ENCODE peak calls at places on chromosomes 13 and 19, in five cellular contexts. E is mucosa of descending colon, O is body of pancreas, K is Panc1, R is A549. M is an unnamed sample.

GRCh38 chr13:74144269-74144668 is 10.1 kb upstream of the KLF12 start:
- ATAC-seq in E (no peak), O (no peak), K (no peak), R (no peak), M (no peak)

GRCh38 chr13:51832471-51833152 is 12.4 kb downstream of the TMEM272 start:
- ATAC-seq in E (peak; percentile 66), O (peak; percentile 64), K (peak; percentile 73), R (peak; percentile 88), M (peak; percentile 73)

GRCh38 chr13:98068511-98068910 is 74.4 kb upstream of the FARP1 start:
- ATAC-seq in E (peak; percentile 13), O (no peak), K (no peak), R (no peak), M (no peak)

GRCh38 chr19:42366676-42367075 is 23.4 kb downstream of the CNFN start:
- ATAC-seq in E (no peak), O (no peak), K (no peak), R (no peak), M (no peak)

GRCh38 chr19:5948697-5949564 is 29.0 kb downstream of the RANBP3 start:
- ATAC-seq in E (no peak), O (no peak), K (no peak), R (no peak), M (no peak)

GRCh38 chr19:46320559-46320958 is 23.7 kb downstream of the HIF3A start:
- ATAC-seq in E (no peak), O (no peak), K (no peak), R (no peak), M (peak; percentile 4)

GRCh38 chr13:112603641-112604220 is 15.8 kb upstream of the TUBGCP3 start:
- ATAC-seq in E (no peak), O (no peak), K (no peak), R (no peak), M (no peak)

GRCh38 chr13:96200810-96201209 is 110.9 kb downstream of the HS6ST3 start:
- ATAC-seq in E (no peak), O (no peak), K (no peak), R (no peak), M (no peak)

GRCh38 chr19:35194022-35194984 is 34.2 kb downstream of the FAM187B start:
- ATAC-seq in E (no peak), O (no peak), K (no peak), R (no peak), M (no peak)

GRCh38 chr19:5345895-5346386 is 5.3 kb upstream of the PTPRS start:
- ATAC-seq in E (no peak), O (no peak), K (peak; percentile 51), R (peak; percentile 68), M (no peak)

GRCh38 chr19:10286803-10287737 is at the start of gene ICAM4:
- ATAC-seq in E (peak; percentile 27), O (peak; percentile 19), K (peak; percentile 32), R (no peak), M (no peak)

GRCh38 chr13:76707360-76707759 is 178.8 kb downstream of the KCTD12 start:
- ATAC-seq in E (no peak), O (no peak), K (no peak), R (no peak), M (no peak)

GRCh38 chr13:76709851-76710250 is 176.4 kb downstream of the KCTD12 start:
- ATAC-seq in E (no peak), O (no peak), K (no peak), R (no peak), M (no peak)

GRCh38 chr13:76711515-76712182 is 174.6 kb downstream of the KCTD12 start:
- ATAC-seq in E (peak; percentile 45), O (peak; percentile 62), K (no peak), R (peak; percentile 33), M (peak; percentile 88)

GRCh38 chr13:76703621-76704020 is 182.6 kb downstream of the KCTD12 start:
- ATAC-seq in E (no peak), O (no peak), K (no peak), R (no peak), M (no peak)

GRCh38 chr13:76708138-76708537 is 178.1 kb downstream of the KCTD12 start:
- ATAC-seq in E (no peak), O (no peak), K (no peak), R (no peak), M (no peak)
- H3K4me1 ChIP-seq in E (no peaks in the 10 kb centered on the region), O (no peaks in the 10 kb centered on the region), K (no peaks in the 10 kb centered on the region), R (no peaks in the 10 kb centered on the region), M (peaks cover 3% of the 10 kb centered on the region)

DNA sequence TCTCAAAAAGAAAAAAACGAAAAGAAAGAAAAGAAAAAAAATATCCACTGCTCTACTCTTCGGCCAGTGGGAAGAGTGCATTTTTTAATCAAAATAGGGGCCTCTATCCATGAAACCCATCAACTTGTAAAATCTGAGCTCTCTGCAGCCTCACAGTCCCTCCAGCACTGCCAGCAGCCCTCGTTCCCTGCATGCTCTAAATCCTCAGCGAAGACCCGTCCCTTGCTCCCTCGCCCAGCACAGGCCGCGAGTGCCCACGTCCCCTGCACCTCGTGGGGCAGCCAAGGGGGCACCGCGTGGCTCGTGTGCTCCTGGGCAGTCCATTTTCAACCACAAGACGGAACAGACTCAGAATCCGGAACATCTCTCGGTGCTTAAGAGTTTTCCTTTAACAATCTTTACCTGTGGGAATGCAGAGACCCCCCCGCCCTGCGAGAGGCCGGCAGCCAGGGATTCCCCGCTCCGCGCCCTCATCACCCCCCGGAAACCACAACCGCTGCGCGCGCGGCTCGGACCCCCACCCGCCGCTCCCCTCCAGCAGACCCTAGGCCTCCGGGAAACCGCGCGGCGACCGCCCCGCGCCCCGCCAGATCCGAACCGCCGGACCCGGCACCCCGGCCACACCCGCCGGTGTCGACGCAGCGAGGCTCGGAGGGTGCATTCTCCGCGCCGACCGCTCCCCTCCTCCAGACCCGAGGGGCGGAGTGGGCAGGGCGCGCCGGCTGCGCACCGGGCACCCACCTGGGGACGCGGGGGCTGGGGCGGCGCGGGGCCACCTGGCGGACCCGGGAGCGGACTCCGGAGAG is 624 bp downstream of the ANKRD27 start:
- ATAC-seq in E (no peak), O (peak; percentile 6), K (peak; percentile 3), R (no peak), M (no peak)
- H3K4me1 ChIP-seq in E (peaks cover 32% of the 10 kb centered on the region), O (peaks cover 36% of the 10 kb centered on the region), K (peaks cover 14% of the 10 kb centered on the region), R (peaks cover 24% of the 10 kb centered on the region), M (peaks cover 71% of the 10 kb centered on the region)

GRCh38 chr19:55528030-55528801 is 8.7 kb downstream of the SBK2 start:
- ATAC-seq in E (no peak), O (no peak), K (no peak), R (peak; percentile 54), M (no peak)
- H3K4me1 ChIP-seq in E (no peaks in the 10 kb centered on the region), O (peaks cover 10% of the 10 kb centered on the region), K (peaks cover 20% of the 10 kb centered on the region), R (peaks cover 48% of the 10 kb centered on the region), M (peaks cover 16% of the 10 kb centered on the region)

DNA sequence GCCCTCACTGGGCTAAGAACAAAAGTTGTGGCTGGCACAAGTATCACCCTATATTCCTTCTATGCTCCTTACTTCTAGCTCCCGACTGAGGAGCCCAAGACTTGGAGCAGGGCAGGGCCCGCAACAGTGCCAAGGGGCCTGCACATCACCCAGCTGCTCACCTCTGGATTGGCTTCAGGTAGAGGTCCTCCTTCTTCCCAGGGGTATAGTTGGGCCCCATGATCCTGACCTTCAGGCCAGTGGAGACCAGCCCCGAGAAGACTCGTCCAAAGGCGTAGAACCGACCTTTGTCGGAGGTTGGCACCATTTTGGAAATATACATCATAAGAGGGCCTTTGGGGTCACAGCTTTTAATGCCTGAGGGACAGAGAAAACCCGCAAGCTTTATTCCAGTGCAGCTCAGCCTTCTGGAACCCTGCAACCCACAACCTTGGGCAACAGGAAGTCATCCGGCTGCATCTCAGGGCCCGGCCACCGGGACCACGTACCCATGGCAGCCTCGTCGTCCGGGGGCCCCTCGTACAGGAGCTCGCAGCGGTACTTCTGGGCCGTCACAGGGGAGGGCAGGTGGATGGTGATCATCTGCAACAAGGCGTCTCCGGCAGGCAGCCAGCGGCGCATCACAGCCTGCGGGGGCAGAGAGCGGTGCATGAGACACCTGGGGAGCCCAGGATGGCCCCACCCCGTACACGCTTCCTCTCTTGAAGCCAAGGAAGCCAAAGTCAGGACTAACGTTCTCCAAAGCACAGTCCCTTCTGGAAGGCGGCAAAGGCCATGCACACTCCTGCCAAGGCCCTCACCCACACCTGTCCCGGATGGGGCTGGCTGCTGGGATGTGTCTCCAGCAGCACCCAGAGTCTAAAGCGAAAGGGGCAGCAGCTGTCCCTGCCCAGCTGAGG is 4.7 kb downstream of the EEF2 start:
- ATAC-seq in E (no peak), O (no peak), K (no peak), R (no peak), M (no peak)
- H3K4me1 ChIP-seq in E (peaks cover 10% of the 10 kb centered on the region), O (peaks cover 31% of the 10 kb centered on the region), K (no peaks in the 10 kb centered on the region), R (peaks cover 26% of the 10 kb centered on the region), M (peaks cover 68% of the 10 kb centered on the region)

DNA sequence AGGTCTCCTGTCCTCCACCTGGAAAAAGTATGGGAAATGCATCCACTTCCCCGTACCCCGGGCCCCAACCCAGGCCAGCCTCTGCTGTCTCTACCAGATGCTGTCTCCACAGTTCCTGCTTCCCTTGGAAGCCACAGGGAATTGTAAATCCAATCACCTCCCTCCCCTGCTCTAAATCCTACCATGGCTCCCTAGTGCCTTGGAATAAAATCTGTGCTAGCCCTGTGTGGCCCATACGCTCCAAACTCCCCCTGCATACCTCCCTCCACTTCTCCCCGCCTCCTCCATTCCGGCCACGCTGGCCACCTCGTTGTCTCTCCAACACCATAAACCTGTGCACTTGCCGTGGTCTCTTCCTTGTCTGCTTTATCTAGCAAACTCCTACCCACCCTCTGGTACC is 31.2 kb downstream of the UNC13A start:
- ATAC-seq in E (no peak), O (no peak), K (no peak), R (no peak), M (no peak)
- H3K4me1 ChIP-seq in E (no peaks in the 10 kb centered on the region), O (no peaks in the 10 kb centered on the region), K (no peaks in the 10 kb centered on the region), R (no peaks in the 10 kb centered on the region), M (peaks cover 16% of the 10 kb centered on the region)

DNA sequence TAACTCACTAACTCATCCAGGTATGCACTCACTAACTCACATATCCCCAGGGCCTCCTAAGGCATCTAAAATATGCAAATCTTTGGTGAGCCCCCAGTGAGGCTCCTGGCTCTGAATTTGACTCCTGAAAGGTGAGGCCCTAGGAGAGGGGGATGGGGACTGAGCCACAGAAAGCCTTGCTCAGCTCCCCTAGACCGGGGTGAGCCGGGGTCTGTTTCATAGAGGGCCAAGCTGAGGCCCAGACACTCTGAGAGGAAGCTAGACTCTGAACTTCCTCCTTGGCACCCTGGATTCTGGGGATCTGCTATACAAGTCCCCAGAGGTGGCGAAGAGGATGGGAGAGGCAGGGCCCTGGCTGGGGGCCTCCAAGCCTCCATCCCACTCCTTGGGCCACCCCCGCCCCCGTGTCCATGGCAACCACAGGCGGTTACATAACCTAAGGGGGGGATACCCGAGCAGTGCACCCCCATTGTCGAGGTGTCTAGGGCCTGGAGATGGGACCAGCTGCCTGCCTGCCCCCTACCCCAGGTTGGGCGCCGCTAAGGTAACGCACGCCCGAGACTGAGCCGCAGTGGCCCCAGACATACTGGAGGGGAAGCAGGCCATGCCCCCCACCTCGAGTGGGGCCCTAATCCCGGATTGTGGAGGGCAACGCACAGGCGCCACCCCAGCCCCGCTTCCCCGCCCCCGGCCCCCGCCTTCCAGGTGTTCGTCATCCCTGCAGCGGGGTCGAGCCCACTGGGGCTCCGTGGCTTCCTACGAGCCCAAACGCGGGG is 646 bp downstream of the ABHD8 start:
- ATAC-seq in E (no peak), O (no peak), K (no peak), R (no peak), M (no peak)
- H3K4me1 ChIP-seq in E (peaks cover 27% of the 10 kb centered on the region), O (peaks cover 43% of the 10 kb centered on the region), K (peaks cover 27% of the 10 kb centered on the region), R (peaks cover 28% of the 10 kb centered on the region), M (no peaks in the 10 kb centered on the region)

DNA sequence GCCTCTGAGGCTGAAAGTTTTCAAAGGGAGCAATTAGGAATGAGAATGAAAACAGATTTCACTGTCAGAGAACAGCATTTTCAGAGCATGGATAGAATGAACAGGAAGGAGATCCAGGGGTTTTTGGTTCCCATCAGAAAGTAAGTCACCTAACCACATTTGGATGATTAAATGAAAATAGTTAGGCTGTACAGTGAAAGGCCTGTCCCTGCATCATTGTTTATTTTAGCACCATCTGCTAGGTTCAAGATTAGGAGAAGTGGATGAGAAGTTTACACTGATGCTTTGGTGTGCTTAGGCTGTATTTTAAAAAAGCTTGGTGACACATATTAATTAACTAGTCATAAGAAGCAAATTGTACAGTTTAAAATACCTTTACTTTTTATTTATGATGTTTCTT is 60.8 kb downstream of the EDNRB start:
- ATAC-seq in E (no peak), O (no peak), K (no peak), R (no peak), M (no peak)
- H3K4me1 ChIP-seq in E (no peaks in the 10 kb centered on the region), O (no peaks in the 10 kb centered on the region), K (no peaks in the 10 kb centered on the region), R (no peaks in the 10 kb centered on the region), M (peaks cover 5% of the 10 kb centered on the region)

M was measured in gastroesophageal sphincter.